ENCODE peak calls at places on chromosome 5, in four cellular contexts. V is heart left ventricle, S is body of pancreas, W is dorsolateral prefrontal cortex. D is an unnamed sample.

GRCh38 chr5:168991991-168992390 is 308.9 kb downstream of the SLIT3 start:
- DNase-seq in V (no peak), S (no peak), W (no peak), D (no peak)

GRCh38 chr5:144203750-144204596 is 33.3 kb downstream of the KCTD16 start:
- DNase-seq in V (no peak), S (peak), W (no peak), D (peak)

GRCh38 chr5:175542232-175542965 is 64.0 kb downstream of the SFXN1 start:
- DNase-seq in V (no peak), S (no peak), W (no peak), D (no peak)

GRCh38 chr5:154771383-154771901 is 16.3 kb downstream of the LARP1 start:
- DNase-seq in V (no peak), S (no peak), W (no peak), D (no peak)

GRCh38 chr5:35664584-35664983 is 46.9 kb downstream of the SPEF2 start:
- DNase-seq in V (no peak), S (no peak), W (no peak), D (no peak)

GRCh38 chr5:148846930-148847329 is 20.5 kb downstream of the ADRB2 start:
- DNase-seq in V (no peak), S (no peak), W (no peak), D (no peak)

GRCh38 chr5:1769752-1770442 is 29.7 kb downstream of the MRPL36 start:
- DNase-seq in V (no peak), S (no peak), W (no peak), D (no peak)

GRCh38 chr5:16480821-16481538 is 15.4 kb upstream of the ZNF622 start:
- DNase-seq in V (no peak), S (no peak), W (no peak), D (no peak)

GRCh38 chr5:131109540-131110255 is 55.4 kb downstream of the HINT1 start:
- DNase-seq in V (no peak), S (no peak), W (no peak), D (peak)

GRCh38 chr5:80069918-80070318 is 34.8 kb downstream of the THBS4 start:
- DNase-seq in V (peak), S (no peak), W (no peak), D (no peak)

GRCh38 chr5:10665799-10666198 is 95.2 kb downstream of the DAP start:
- DNase-seq in V (no peak), S (no peak), W (no peak), D (no peak)

GRCh38 chr5:132378580-132378979 is 9.1 kb downstream of the SLC22A5 start:
- DNase-seq in V (no peak), S (no peak), W (no peak), D (no peak)

GRCh38 chr5:50440651-50441478 is at the start of gene EMB:
- DNase-seq in V (peak), S (peak), W (peak), D (peak)

GRCh38 chr5:14946813-14947640 is 75.4 kb upstream of the ANKH start:
- DNase-seq in V (no peak), S (peak), W (no peak), D (peak)

GRCh38 chr5:40381676-40382363 is 297.9 kb upstream of the PTGER4 start:
- DNase-seq in V (no peak), S (no peak), W (no peak), D (peak)

GRCh38 chr5:15555176-15555575 is 55.2 kb downstream of the FBXL7 start:
- DNase-seq in V (no peak), S (no peak), W (no peak), D (no peak)

GRCh38 chr5:53211799-53212198 is 102.2 kb upstream of the MOCS2 start:
- DNase-seq in V (no peak), S (no peak), W (no peak), D (no peak)

GRCh38 chr5:132543472-132544201 is at the start of gene IL5:
- DNase-seq in V (no peak), S (no peak), W (no peak), D (no peak)

GRCh38 chr5:157217289-157218024 is 36.8 kb downstream of the ITK start:
- DNase-seq in V (no peak), S (no peak), W (no peak), D (no peak)

GRCh38 chr5:33362915-33363314 is 77.8 kb upstream of the TARS1 start:
- DNase-seq in V (no peak), S (no peak), W (no peak), D (no peak)

GRCh38 chr5:109873687-109874086 is 184.0 kb downstream of the MAN2A1 start:
- DNase-seq in V (no peak), S (no peak), W (no peak), D (no peak)

GRCh38 chr5:92795633-92796032 is 785.4 kb downstream of the NR2F1-AS1 start:
- DNase-seq in V (no peak), S (no peak), W (no peak), D (no peak)

GRCh38 chr5:112004867-112005532 is 248.0 kb upstream of the NREP start:
- DNase-seq in V (no peak), S (no peak), W (no peak), D (no peak)

GRCh38 chr5:175873090-175873454 is 1.7 kb downstream of the CPLX2 start:
- DNase-seq in V (no peak), S (no peak), W (peak), D (no peak)

GRCh38 chr5:36240779-36241635 is 718 bp downstream of the NADK2 start:
- DNase-seq in V (peak), S (peak), W (peak), D (no peak)

GRCh38 chr5:88881566-88881965 is 1.4 kb downstream of the MEF2C start:
- DNase-seq in V (no peak), S (no peak), W (no peak), D (no peak)

GRCh38 chr5:51033215-51033614 is 350.0 kb upstream of the ISL1 start:
- DNase-seq in V (no peak), S (peak), W (no peak), D (peak)

GRCh38 chr5:165630211-165630866 is 2124.9 kb downstream of the MAT2B start:
- DNase-seq in V (no peak), S (peak), W (peak), D (peak)

GRCh38 chr5:6587171-6587570 is 45.7 kb downstream of the NSUN2 start:
- DNase-seq in V (no peak), S (no peak), W (no peak), D (no peak)

GRCh38 chr5:170441385-170441784 is 52.2 kb upstream of the KCNMB1 start:
- DNase-seq in V (no peak), S (no peak), W (no peak), D (no peak)

GRCh38 chr5:110790673-110791072 is 51.9 kb downstream of the SLC25A46 start:
- DNase-seq in V (no peak), S (no peak), W (no peak), D (no peak)

GRCh38 chr5:72606525-72606924 is 99.3 kb upstream of the ZNF366 start:
- DNase-seq in V (no peak), S (no peak), W (no peak), D (no peak)

GRCh38 chr5:73981696-73982095 is 355.7 kb downstream of the ARHGEF28 start:
- DNase-seq in V (no peak), S (no peak), W (no peak), D (no peak)

GRCh38 chr5:31095796-31096195 is 97.7 kb upstream of the CDH6 start:
- DNase-seq in V (no peak), S (no peak), W (no peak), D (peak)

GRCh38 chr5:92836861-92837755 is 743.9 kb downstream of the NR2F1-AS1 start:
- DNase-seq in V (no peak), S (no peak), W (no peak), D (no peak)

GRCh38 chr5:149794338-149795023 is 64.4 kb downstream of the PPARGC1B start:
- DNase-seq in V (no peak), S (no peak), W (peak), D (no peak)

GRCh38 chr5:131230406-131230805 is 33.4 kb upstream of the CDC42SE2 start:
- DNase-seq in V (no peak), S (no peak), W (no peak), D (no peak)

GRCh38 chr5:176201811-176202210 is 36.4 kb upstream of the SIMC1 start:
- DNase-seq in V (no peak), S (no peak), W (no peak), D (no peak)

GRCh38 chr5:72641164-72641563 is 134.0 kb upstream of the ZNF366 start:
- DNase-seq in V (no peak), S (no peak), W (no peak), D (no peak)

GRCh38 chr5:126811515-126812198 is 34.7 kb downstream of the LMNB1 start:
- DNase-seq in V (no peak), S (no peak), W (no peak), D (no peak)

GRCh38 chr5:126805108-126805507 is 28.2 kb downstream of the LMNB1 start:
- DNase-seq in V (no peak), S (no peak), W (no peak), D (no peak)

GRCh38 chr5:126809932-126810331 is 33.0 kb downstream of the LMNB1 start:
- DNase-seq in V (no peak), S (no peak), W (no peak), D (no peak)

GRCh38 chr5:126810983-126811382 is 34.0 kb downstream of the LMNB1 start:
- DNase-seq in V (no peak), S (no peak), W (no peak), D (no peak)

GRCh38 chr5:126808619-126809018 is 31.7 kb downstream of the LMNB1 start:
- DNase-seq in V (no peak), S (no peak), W (no peak), D (no peak)
- TF ChIP-seq CTCF in V (peak), S (peak), W (peak), D (peak)

GRCh38 chr5:146640285-146640896 is 124.4 kb upstream of the GPR151 start:
- DNase-seq in V (no peak), S (no peak), W (no peak), D (no peak)
- H3K4me3 ChIP-seq in V (no peak), S (no peak), W (no peak), D (no peak)

GRCh38 chr5:103031607-103032006 is 88.3 kb downstream of the GIN1 start:
- DNase-seq in V (no peak), S (no peak), W (no peak), D (no peak)
- TF ChIP-seq CTCF in V (no peak), S (no peak), W (peak), D (peak)

GRCh38 chr5:141680751-141681201 is 1.3 kb downstream of the ARAP3 start:
- DNase-seq in V (peak), S (no peak), W (no peak), D (no peak)
- H3K4me3 ChIP-seq in V (peak), S (no peak), W (no peak), D (no peak)

GRCh38 chr5:96175090-96175489 is 213.4 kb upstream of the ELL2 start:
- DNase-seq in V (no peak), S (no peak), W (no peak), D (no peak)
- TF ChIP-seq CTCF in V (no peak), S (peak), W (no peak), D (no peak)

GRCh38 chr5:34574976-34575467 is 81.1 kb upstream of the RAI14 start:
- DNase-seq in V (no peak), S (no peak), W (no peak), D (no peak)
- H3K4me3 ChIP-seq in V (no peak), S (no peak), W (no peak), D (no peak)

GRCh38 chr5:25190521-25191000 is 545.8 kb upstream of the CDH10 start:
- DNase-seq in V (peak), S (no peak), W (no peak), D (no peak)
- TF ChIP-seq CTCF in V (no peak), S (no peak), W (no peak), D (no peak)

DNA sequence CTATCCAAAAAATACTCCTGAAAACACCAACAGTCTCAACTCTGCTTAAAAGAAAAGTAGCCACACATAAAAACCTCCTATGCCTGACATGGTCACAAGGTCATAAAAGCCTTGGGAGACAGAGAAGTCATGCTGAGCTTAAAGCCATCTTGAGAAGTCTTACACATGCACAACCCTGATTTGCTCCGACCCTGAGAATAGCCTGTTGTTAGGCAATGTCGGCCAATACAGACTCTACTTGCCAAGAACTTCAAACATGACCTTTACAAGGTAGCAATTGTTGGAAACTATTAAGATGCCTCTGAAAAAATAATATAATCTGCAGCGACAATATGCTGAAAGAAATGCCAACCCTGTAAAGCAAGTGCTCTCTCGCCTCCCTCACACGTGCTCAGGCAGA is 393.8 kb downstream of the SPOCK1 start:
- DNase-seq in V (no peak), S (no peak), W (no peak), D (no peak)
- H3K4me3 ChIP-seq in V (no peak), S (no peak), W (no peak), D (no peak)

GRCh38 chr5:159189310-159189709 is 20.0 kb downstream of the RNF145 start:
- DNase-seq in V (no peak), S (no peak), W (no peak), D (peak)

GRCh38 chr5:159186319-159186718 is 23.0 kb downstream of the RNF145 start:
- DNase-seq in V (no peak), S (no peak), W (no peak), D (peak)

GRCh38 chr5:159190170-159190569 is 19.2 kb downstream of the RNF145 start:
- DNase-seq in V (no peak), S (no peak), W (no peak), D (no peak)

GRCh38 chr5:159185773-159186172 is 23.6 kb downstream of the RNF145 start:
- DNase-seq in V (no peak), S (no peak), W (no peak), D (no peak)

DNA sequence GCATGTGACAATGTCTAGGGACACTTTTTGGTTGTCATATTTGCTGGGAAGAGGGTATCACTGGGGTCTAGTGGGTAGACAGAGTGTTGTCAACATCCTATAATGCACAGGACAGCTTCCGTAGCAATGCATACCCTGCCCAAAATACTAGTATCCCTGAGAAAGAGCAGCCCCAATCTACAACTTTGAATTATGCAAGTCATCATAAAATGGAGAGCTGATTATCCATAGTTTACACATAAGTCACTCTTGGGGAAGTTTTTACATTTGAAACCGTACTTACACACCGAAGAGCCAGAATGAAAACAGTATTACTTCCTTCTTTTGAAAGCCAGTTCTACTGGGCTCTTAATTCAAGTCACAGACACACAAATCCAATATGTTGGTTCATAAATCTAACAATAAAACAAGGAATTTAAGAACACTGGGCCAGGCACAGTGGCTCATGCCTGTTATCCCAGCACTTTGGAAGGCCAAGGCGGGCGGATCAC is 21.6 kb downstream of the RNF145 start:
- DNase-seq in V (no peak), S (no peak), W (no peak), D (no peak)
- TF ChIP-seq CTCF in V (no peak), S (no peak), W (no peak), D (no peak)

GRCh38 chr5:61790678-61791077 is 458.6 kb downstream of the ZSWIM6 start:
- DNase-seq in V (no peak), S (peak), W (no peak), D (no peak)
- H3K4me3 ChIP-seq in V (no peak), S (no peak), W (no peak), D (no peak)